ENCODE peak calls at places on chromosomes 5 and 9, in nine cellular contexts. V, B, Z, G, M, H, Y, F and P are unnamed samples. For H3K27me3, the result is how much of the 10 kb centered on the place peaks cover.

GRCh38 chr9:2231831-2232230 is 216.7 kb downstream of the SMARCA2 start:
- DNase-seq in Y (no peak), Z (no peak), M (no peak), F (peak), B (no peak), H (no peak), G (no peak), V (no peak), P (no peak)

GRCh38 chr5:107428303-107428761 is 242.4 kb downstream of the EFNA5 start:
- DNase-seq in H (no peak), V (no peak), M (no peak), Y (no peak), B (no peak), G (no peak), Z (no peak), F (peak), P (no peak)

GRCh38 chr9:129719135-129719534 is 33.7 kb downstream of the PTGES start:
- DNase-seq in B (no peak), H (no peak), V (no peak), Y (peak), F (no peak), G (no peak), M (no peak), Z (no peak), P (no peak)

GRCh38 chr5:174947548-174947947 is 223.2 kb downstream of the MSX2 start:
- DNase-seq in V (no peak), M (no peak), H (no peak), F (no peak), Y (no peak), Z (no peak), G (no peak), B (no peak), P (no peak)

GRCh38 chr5:102858221-102858620 is 103.1 kb downstream of the PAM start:
- DNase-seq in V (no peak), Z (no peak), B (no peak), M (no peak), H (no peak), G (no peak), Y (no peak), F (peak), P (no peak)

GRCh38 chr5:2695200-2695891 is 56.1 kb downstream of the IRX2 start:
- DNase-seq in Z (peak), H (peak), M (no peak), G (no peak), V (no peak), B (no peak), F (peak), Y (no peak), P (no peak)

GRCh38 chr5:23996525-23996924 is 489.1 kb downstream of the PRDM9 start:
- DNase-seq in M (no peak), G (no peak), Y (no peak), F (no peak), V (no peak), H (no peak), B (no peak), Z (no peak), P (no peak)

GRCh38 chr5:16593013-16593412 is 23.8 kb downstream of the RETREG1 start:
- DNase-seq in H (no peak), B (no peak), Y (no peak), G (no peak), M (no peak), Z (peak), F (peak), V (no peak), P (no peak)

GRCh38 chr5:109653840-109654239 is 35.9 kb upstream of the MAN2A1 start:
- DNase-seq in F (no peak), V (no peak), M (no peak), H (no peak), G (no peak), B (no peak), Y (no peak), Z (peak), P (no peak)

GRCh38 chr5:132098151-132098594 is 24.6 kb downstream of the CSF2 start:
- DNase-seq in F (no peak), Y (no peak), G (no peak), Z (no peak), H (no peak), V (no peak), M (no peak), B (no peak), P (no peak)

GRCh38 chr9:17081351-17081750 is 53.5 kb upstream of the CNTLN start:
- DNase-seq in H (no peak), G (no peak), Y (no peak), B (no peak), F (no peak), Z (no peak), M (no peak), V (no peak), P (no peak)

GRCh38 chr9:110251212-110251611 is 5.1 kb downstream of the TXN start:
- DNase-seq in V (no peak), Z (no peak), B (no peak), G (no peak), F (no peak), Y (no peak), M (no peak), H (no peak), P (no peak)

GRCh38 chr5:96605144-96605543 is 57.0 kb upstream of the CAST start:
- DNase-seq in M (no peak), Y (no peak), V (no peak), B (no peak), F (no peak), Z (no peak), G (no peak), H (no peak), P (no peak)

GRCh38 chr5:9782806-9783560 is 152.8 kb upstream of the TAS2R1 start:
- DNase-seq in B (no peak), F (peak), Z (peak), G (no peak), Y (no peak), M (no peak), V (no peak), H (peak), P (peak)

GRCh38 chr9:90857855-90858254 is 56.2 kb downstream of the SYK start:
- DNase-seq in V (no peak), M (no peak), F (no peak), Z (no peak), G (no peak), B (no peak), Y (no peak), H (no peak), P (no peak)

GRCh38 chr5:61281686-61282085 is 50.4 kb upstream of the ZSWIM6 start:
- DNase-seq in B (no peak), M (no peak), Y (no peak), F (no peak), H (no peak), Z (no peak), V (no peak), G (no peak), P (no peak)

GRCh38 chr9:117359910-117360309 is 54.9 kb downstream of the ASTN2 start:
- DNase-seq in H (no peak), Y (no peak), M (no peak), B (no peak), V (no peak), F (no peak), Z (no peak), G (no peak), P (no peak)

GRCh38 chr5:90747175-90747574 is 188.6 kb downstream of the ADGRV1 start:
- DNase-seq in G (no peak), Z (peak), Y (no peak), B (no peak), M (no peak), F (no peak), H (no peak), V (no peak), P (no peak)

GRCh38 chr9:38417003-38417965 is 7.0 kb downstream of the IGFBPL1 start:
- DNase-seq in G (no peak), B (no peak), F (no peak), H (peak), Y (peak), M (no peak), V (peak), Z (peak), P (no peak)

GRCh38 chr5:9622891-9623547 is 7.1 kb downstream of the TAS2R1 start:
- DNase-seq in B (no peak), F (peak), Z (peak), H (no peak), V (no peak), M (no peak), Y (peak), G (no peak), P (peak)

GRCh38 chr5:14699159-14699558 is 34.6 kb downstream of the OTULIN start:
- DNase-seq in Z (no peak), V (no peak), M (no peak), H (no peak), B (no peak), F (no peak), Y (no peak), G (no peak), P (no peak)

GRCh38 chr5:179231309-179231708 is 114.0 kb downstream of the ADAMTS2 start:
- DNase-seq in V (no peak), M (no peak), H (no peak), Y (no peak), F (no peak), B (no peak), Z (no peak), G (no peak), P (no peak)

GRCh38 chr5:157180374-157181264 is at the start of gene ITK:
- DNase-seq in F (no peak), M (no peak), B (no peak), V (no peak), Z (no peak), H (no peak), Y (no peak), G (no peak), P (no peak)

GRCh38 chr9:77927265-77927664 is 104.3 kb downstream of the GNAQ start:
- DNase-seq in Y (no peak), G (no peak), V (no peak), F (peak), M (no peak), H (no peak), Z (peak), B (no peak), P (no peak)

GRCh38 chr5:132772291-132773070 is 4.6 kb downstream of the SEPTIN8 start:
- DNase-seq in B (no peak), Z (no peak), H (no peak), G (no peak), M (no peak), Y (no peak), F (no peak), V (no peak), P (no peak)

GRCh38 chr5:173581408-173582197 is 34.8 kb downstream of the BOD1 start:
- DNase-seq in Y (peak), H (peak), F (peak), B (no peak), Z (peak), V (peak), G (no peak), M (no peak), P (no peak)

GRCh38 chr9:93594041-93594756 is 17.8 kb downstream of the PHF2 start:
- DNase-seq in Y (no peak), B (no peak), G (no peak), V (no peak), Z (no peak), M (no peak), H (no peak), F (no peak), P (no peak)

GRCh38 chr9:15510789-15511575 is at the start of gene PSIP1:
- DNase-seq in B (peak), V (peak), F (peak), H (peak), Y (peak), M (peak), Z (peak), G (peak), P (peak)

GRCh38 chr9:8365029-8365428 is 565.5 kb upstream of the DMAC1 start:
- DNase-seq in Z (peak), F (peak), H (no peak), Y (no peak), G (no peak), M (no peak), V (no peak), B (no peak), P (peak)

GRCh38 chr9:110128664-110129329 is 79.2 kb downstream of the C9orf152 start:
- DNase-seq in G (no peak), Z (no peak), H (no peak), B (no peak), Y (no peak), F (no peak), M (no peak), V (no peak), P (no peak)

GRCh38 chr5:133257977-133258376 is 206.2 kb downstream of the HSPA4 start:
- DNase-seq in B (no peak), F (no peak), H (no peak), G (no peak), V (no peak), M (no peak), Z (peak), Y (no peak), P (no peak)

GRCh38 chr9:69877852-69878507 is 57.4 kb downstream of the CFAP95 start:
- DNase-seq in F (peak), Z (peak), H (no peak), V (no peak), B (no peak), M (no peak), Y (peak), G (no peak), P (no peak)

GRCh38 chr9:113463418-113464285 is at the start of gene RGS3:
- DNase-seq in G (peak), H (no peak), B (peak), Y (peak), Z (peak), F (no peak), M (peak), V (peak), P (no peak)

GRCh38 chr5:23977996-23978395 is 470.6 kb downstream of the PRDM9 start:
- DNase-seq in Z (peak), M (no peak), B (peak), H (peak), Y (peak), G (no peak), F (no peak), V (peak), P (no peak)

GRCh38 chr5:80754900-80755299 is 100.1 kb upstream of the DHFR start:
- DNase-seq in Z (no peak), M (peak), G (no peak), H (peak), F (peak), B (no peak), V (peak), Y (peak), P (no peak)

GRCh38 chr9:126629007-126629674 is 15.4 kb downstream of the LMX1B start:
- DNase-seq in B (no peak), M (no peak), Y (no peak), H (no peak), F (no peak), G (no peak), Z (no peak), V (no peak), P (no peak)
- H3K27me3 ChIP-seq in B (under half), M (under half), Y (half or more), H (under half), F (under half), G (half or more), Z (under half), V (half or more), P (half or more)

DNA sequence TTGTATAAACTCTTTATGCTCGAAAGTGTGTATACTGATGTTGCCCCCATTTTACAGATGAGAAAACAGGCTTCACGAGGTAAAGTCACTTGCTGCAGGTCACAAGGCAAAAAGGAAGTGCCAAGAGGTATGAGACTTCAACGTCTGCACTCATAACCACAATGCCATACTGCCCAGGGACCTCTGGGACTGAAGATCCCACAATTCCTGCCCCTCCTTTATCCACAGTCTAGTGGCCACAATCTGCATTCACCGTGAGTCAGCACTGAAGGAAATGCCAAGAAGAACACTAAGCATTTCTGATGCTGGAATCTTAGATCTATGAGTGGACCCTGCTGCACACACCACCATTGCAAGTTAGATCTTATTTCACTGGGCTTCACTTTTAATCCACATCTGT is 37.3 kb downstream of the MED27 start:
- DNase-seq in V (no peak), Y (no peak), B (no peak), M (no peak), F (peak), H (no peak), Z (peak), G (no peak), P (peak)
- TF ChIP-seq CTCF in V (no peak), Y (no peak), B (no peak), M (no peak), F (no peak), H (no peak), Z (no peak), G (no peak), P (peak)

GRCh38 chr9:134695144-134695543 is 53.5 kb downstream of the COL5A1 start:
- DNase-seq in V (no peak), G (peak), Y (no peak), M (no peak), F (no peak), Z (no peak), H (no peak), B (no peak), P (no peak)
- H3K27me3 ChIP-seq in V (under half), G (under half), Y (under half), M (under half), F (under half), Z (under half), H (under half), B (under half), P (under half)

DNA sequence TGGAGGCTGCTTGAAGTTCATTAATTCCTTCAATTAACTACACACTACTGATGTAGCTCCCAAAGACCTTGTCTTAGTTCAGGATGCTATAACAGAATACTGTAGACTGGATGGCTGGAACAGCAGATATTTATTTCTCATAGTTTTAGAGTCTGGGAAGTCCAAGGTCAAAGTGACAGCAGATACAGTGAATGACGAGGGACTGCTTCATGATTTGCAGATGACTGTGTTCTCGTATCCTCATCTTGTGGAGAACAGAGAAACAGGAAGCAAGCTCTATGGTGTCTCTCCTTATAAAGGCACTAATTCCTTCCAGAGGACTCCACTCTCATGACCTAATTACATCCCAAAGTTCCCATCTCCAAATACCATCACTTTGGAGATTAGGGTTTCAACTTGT is 65.6 kb upstream of the MAP1B start:
- DNase-seq in H (no peak), G (no peak), Z (no peak), Y (no peak), B (no peak), M (no peak), V (no peak), F (no peak), P (no peak)
- TF ChIP-seq CTCF in H (no peak), G (no peak), Z (no peak), Y (no peak), B (no peak), M (no peak), V (no peak), F (no peak), P (no peak)

GRCh38 chr5:181200816-181201215 is 4.2 kb downstream of the TRIM7 start:
- DNase-seq in F (no peak), G (no peak), H (no peak), V (no peak), Y (peak), M (no peak), B (no peak), Z (no peak), P (no peak)
- H3K27me3 ChIP-seq in F (under half), G (under half), H (under half), V (under half), Y (half or more), M (under half), B (under half), Z (under half), P (under half)

GRCh38 chr5:33300209-33300742 is 140.5 kb upstream of the TARS1 start:
- DNase-seq in Z (no peak), B (no peak), Y (no peak), G (no peak), M (no peak), V (no peak), F (no peak), H (no peak), P (no peak)
- TF ChIP-seq CTCF in Z (peak), B (no peak), Y (no peak), G (no peak), M (no peak), V (no peak), F (no peak), H (no peak), P (no peak)

GRCh38 chr9:136351237-136351800 is 12.2 kb downstream of the DNLZ start:
- DNase-seq in Y (no peak), M (no peak), B (no peak), G (no peak), H (no peak), V (no peak), Z (no peak), F (no peak), P (no peak)

GRCh38 chr9:136353088-136353487 is 10.5 kb downstream of the DNLZ start:
- DNase-seq in G (no peak), F (no peak), B (no peak), H (no peak), M (no peak), V (no peak), Y (no peak), Z (no peak), P (no peak)

GRCh38 chr9:136353757-136354488 is 9.6 kb downstream of the DNLZ start:
- DNase-seq in F (no peak), G (no peak), V (no peak), B (no peak), M (no peak), Z (no peak), Y (no peak), H (no peak), P (no peak)

GRCh38 chr9:136354592-136355085 is 8.9 kb downstream of the DNLZ start:
- DNase-seq in Y (no peak), G (peak), Z (peak), H (no peak), M (peak), B (no peak), F (peak), V (no peak), P (no peak)

DNA sequence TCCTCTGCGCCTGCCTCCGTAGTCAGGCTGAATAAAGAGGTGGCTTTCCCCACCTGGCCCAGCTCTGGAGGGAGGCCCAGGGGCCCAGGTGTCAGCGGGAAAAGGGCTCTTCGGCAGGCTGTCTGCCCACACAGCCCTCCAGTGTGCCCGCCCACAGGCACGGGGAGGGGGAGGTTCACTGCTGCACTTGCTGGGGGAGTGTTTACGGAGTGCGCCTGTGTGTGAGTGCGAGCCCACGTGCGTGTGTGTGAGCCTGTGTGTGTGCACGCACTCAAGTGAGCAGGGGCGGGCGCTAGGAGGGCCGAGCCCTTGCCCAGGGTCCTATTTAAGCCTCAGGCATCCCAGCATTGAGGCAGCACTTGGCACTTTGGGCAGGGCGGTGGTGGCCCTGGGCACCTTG is 10.9 kb downstream of the DNLZ start:
- DNase-seq in H (no peak), Y (no peak), Z (no peak), F (no peak), G (no peak), M (peak), B (no peak), V (no peak), P (no peak)
- H3K27me3 ChIP-seq in H (under half), Y (under half), Z (under half), F (under half), G (under half), M (under half), B (under half), V (under half), P (under half)

GRCh38 chr9:131578016-131578415 is 32.7 kb downstream of the PRRT1B start:
- DNase-seq in H (no peak), F (no peak), G (no peak), M (no peak), V (no peak), Y (no peak), Z (no peak), B (no peak), P (no peak)
- TF ChIP-seq CTCF in H (no peak), F (no peak), G (no peak), M (no peak), V (no peak), Y (no peak), Z (no peak), B (no peak), P (no peak)

DNA sequence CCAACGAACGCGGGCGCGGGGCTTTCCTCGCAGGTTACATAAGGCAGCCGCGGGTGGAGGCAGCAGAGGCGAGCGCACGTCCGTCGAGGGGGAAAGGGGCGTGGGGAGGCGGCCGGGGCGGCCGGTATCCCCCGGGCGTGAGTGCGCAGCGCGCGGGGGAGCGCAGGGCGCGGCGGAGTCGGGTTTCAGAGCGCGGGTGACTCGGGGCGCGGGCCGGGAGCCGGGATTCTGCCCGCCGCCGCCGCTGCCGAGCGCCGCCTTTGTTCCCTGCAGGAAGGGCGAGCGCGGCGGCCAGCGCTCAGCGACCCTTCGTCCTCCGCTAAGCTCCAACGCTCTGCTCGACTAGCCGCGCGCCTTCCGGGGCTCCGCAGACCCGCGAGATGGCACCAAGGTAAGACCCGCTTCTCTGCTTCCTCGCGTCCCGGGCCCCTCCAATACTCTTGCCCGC is at the start of gene COL15A1:
- DNase-seq in V (no peak), Y (peak), M (peak), Z (no peak), F (peak), B (no peak), G (peak), H (peak), P (no peak)
- H3K27me3 ChIP-seq in V (half or more), Y (half or more), M (under half), Z (half or more), F (under half), B (under half), G (under half), H (half or more), P (half or more)